ENCODE peak calls at places on chromosome 5, in four cellular contexts. Y, C, N and M are unnamed samples.

GRCh38 chr5:71528206-71528605 is 58.9 kb upstream of the MCCC2 start:
- DNase-seq in Y (no peak), C (no peak), N (no peak), M (no peak)

GRCh38 chr5:76942581-76942980 is 10.3 kb upstream of the CRHBP start:
- DNase-seq in N (no peak), Y (no peak), C (peak), M (no peak)

GRCh38 chr5:56900858-56901578 is 8.4 kb upstream of the SETD9 start:
- DNase-seq in N (peak), Y (no peak), C (peak), M (peak)

GRCh38 chr5:138809391-138809790 is 56.2 kb downstream of the CTNNA1 start:
- DNase-seq in Y (no peak), C (peak), N (no peak), M (no peak)

GRCh38 chr5:10467281-10468198 is 25.9 kb downstream of the ROPN1L start:
- DNase-seq in C (peak), N (no peak), Y (no peak), M (no peak)

GRCh38 chr5:54659651-54660050 is 142.1 kb downstream of the SNX18 start:
- DNase-seq in N (no peak), C (peak), Y (no peak), M (no peak)

GRCh38 chr5:35999547-35999946 is 8.4 kb upstream of the UGT3A1 start:
- DNase-seq in Y (no peak), N (no peak), C (no peak), M (no peak)

GRCh38 chr5:72597456-72597948 is 90.3 kb upstream of the ZNF366 start:
- DNase-seq in N (no peak), Y (no peak), C (peak), M (peak)

GRCh38 chr5:156481741-156482140 is 154.8 kb downstream of the SGCD start:
- DNase-seq in C (no peak), Y (no peak), N (no peak), M (no peak)

GRCh38 chr5:136169218-136169617 is 23.7 kb downstream of the SMIM32 start:
- DNase-seq in N (no peak), C (no peak), Y (no peak), M (no peak)

GRCh38 chr5:180555168-180555921 is 36.0 kb downstream of the SCGB3A1 start:
- DNase-seq in N (no peak), Y (no peak), C (peak), M (no peak)

GRCh38 chr5:181243521-181244307 is at the start of gene RACK1:
- DNase-seq in Y (peak), N (peak), C (peak), M (peak)

GRCh38 chr5:171080151-171080938 is 218.5 kb downstream of the RANBP17 start:
- DNase-seq in N (no peak), C (no peak), Y (no peak), M (no peak)

GRCh38 chr5:122099060-122099790 is 21.2 kb upstream of the LOX start:
- DNase-seq in Y (no peak), C (peak), N (no peak), M (no peak)

GRCh38 chr5:3904584-3904983 is 309.0 kb downstream of the IRX1 start:
- DNase-seq in N (no peak), Y (no peak), C (no peak), M (no peak)

GRCh38 chr5:64140018-64140417 is 25.6 kb upstream of the RNF180 start:
- DNase-seq in C (no peak), Y (no peak), N (no peak), M (no peak)

GRCh38 chr5:172877496-172878260 is 43.6 kb downstream of the ERGIC1 start:
- DNase-seq in C (no peak), Y (no peak), N (no peak), M (no peak)

GRCh38 chr5:138650196-138650595 is 75.0 kb upstream of the HSPA9 start:
- DNase-seq in N (peak), C (no peak), Y (no peak), M (no peak)

GRCh38 chr5:167623354-167623753 is 668.1 kb upstream of the WWC1 start:
- DNase-seq in C (no peak), Y (no peak), N (no peak), M (no peak)

GRCh38 chr5:138305797-138306196 is 25.8 kb downstream of the CDC25C start:
- DNase-seq in N (peak), Y (no peak), C (no peak), M (no peak)

GRCh38 chr5:136246122-136246521 is 53.2 kb upstream of the SMIM32 start:
- DNase-seq in C (no peak), Y (no peak), N (no peak), M (no peak)

GRCh38 chr5:158910782-158911692 is 188.7 kb downstream of the EBF1 start:
- DNase-seq in C (no peak), N (peak), Y (no peak), M (no peak)

GRCh38 chr5:69415584-69415958 is 655 bp downstream of the MARVELD2 start:
- DNase-seq in C (no peak), N (no peak), Y (peak), M (peak)

GRCh38 chr5:167389537-167389936 is 901.9 kb upstream of the WWC1 start:
- DNase-seq in Y (no peak), N (no peak), C (no peak), M (no peak)

GRCh38 chr5:134813827-134814226 is 31.9 kb upstream of the C5orf24 start:
- DNase-seq in N (peak), Y (no peak), C (no peak), M (no peak)

GRCh38 chr5:153770066-153770465 is 268.6 kb downstream of the FAM114A2 start:
- DNase-seq in C (no peak), N (no peak), Y (no peak), M (no peak)

GRCh38 chr5:58066557-58066956 is 393.3 kb downstream of the PLK2 start:
- DNase-seq in Y (no peak), C (no peak), N (no peak), M (no peak)

GRCh38 chr5:43041131-43041668 is 1.1 kb upstream of the ANXA2R start:
- DNase-seq in C (no peak), Y (peak), N (peak), M (no peak)

GRCh38 chr5:116546743-116547124 is 27.9 kb downstream of the SEMA6A start:
- DNase-seq in C (no peak), N (no peak), Y (no peak), M (no peak)

GRCh38 chr5:135094339-135095051 is 60.5 kb upstream of the PITX1 start:
- DNase-seq in N (no peak), Y (no peak), C (no peak), M (no peak)

GRCh38 chr5:173329370-173330150 is 1.3 kb upstream of the STC2 start:
- DNase-seq in N (peak), C (no peak), Y (no peak), M (peak)

GRCh38 chr5:100142607-100143006 is 392.6 kb upstream of the FAM174A start:
- DNase-seq in Y (no peak), N (no peak), C (no peak), M (no peak)

DNA sequence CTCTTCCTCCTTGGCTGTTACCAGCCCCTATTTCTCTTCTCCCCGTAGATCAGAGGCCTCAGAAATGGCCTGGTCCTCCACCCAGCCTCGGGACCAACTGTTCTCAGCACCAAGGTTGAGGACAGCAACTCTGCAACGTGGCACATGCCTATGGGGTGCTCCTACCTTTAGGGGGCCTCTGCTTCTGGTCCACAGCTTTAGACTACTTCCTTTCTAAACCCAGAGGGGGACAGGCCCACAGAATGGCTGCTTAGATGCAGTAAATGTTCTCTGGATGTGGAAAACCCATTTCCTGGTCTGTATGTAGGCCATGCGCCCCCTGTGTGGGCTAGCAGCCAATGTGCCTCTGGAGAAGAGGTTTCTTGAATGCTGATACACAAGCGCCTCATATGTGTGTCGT is 68.4 kb downstream of the NRG2 start:
- DNase-seq in C (no peak), Y (no peak), N (no peak), M (no peak)
- TF ChIP-seq CTCF in C (no peak), Y (no peak), N (no peak), M (no peak)

DNA sequence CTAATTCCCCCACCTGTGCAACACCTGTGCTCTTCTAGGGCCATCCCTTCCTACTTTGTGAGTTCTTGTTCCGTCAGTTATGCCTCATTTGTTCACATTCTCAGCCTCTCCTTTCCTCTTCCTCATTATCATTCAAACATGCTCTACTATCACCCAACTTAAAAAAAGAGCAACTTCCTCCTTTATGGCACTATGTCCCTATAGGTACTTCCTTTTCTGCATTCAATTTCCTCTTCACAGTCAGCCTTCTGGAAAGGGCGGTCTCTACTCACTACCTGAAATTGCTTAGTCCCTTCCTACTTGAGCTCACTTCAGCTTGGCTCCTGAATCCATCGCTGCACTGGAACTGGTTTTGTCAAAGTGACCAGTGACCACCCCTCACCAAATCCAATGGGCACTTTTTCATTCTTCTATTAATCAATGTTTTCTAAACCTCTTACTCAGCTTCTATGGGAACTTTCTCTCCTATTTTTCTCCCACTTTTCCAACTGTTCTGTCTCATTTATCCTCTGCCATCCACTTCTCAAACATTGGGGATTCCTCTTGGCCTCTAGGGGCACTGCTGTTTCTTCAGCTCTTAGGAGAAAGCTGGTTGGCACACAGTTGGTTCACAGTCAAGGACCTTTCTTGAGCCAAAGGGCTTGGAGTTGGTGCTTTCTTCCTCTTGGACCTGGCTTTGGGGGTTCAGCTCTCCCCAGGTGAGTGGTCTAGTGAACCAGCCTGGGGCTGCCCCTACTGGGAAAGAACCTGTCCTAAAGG is 112.0 kb upstream of the LHFPL2 start:
- DNase-seq in C (no peak), Y (no peak), N (peak), M (no peak)
- TF ChIP-seq CTCF in C (peak), Y (no peak), N (peak), M (no peak)

GRCh38 chr5:33184367-33184766 is 256.4 kb upstream of the TARS1 start:
- DNase-seq in Y (no peak), N (no peak), C (no peak), M (no peak)

DNA sequence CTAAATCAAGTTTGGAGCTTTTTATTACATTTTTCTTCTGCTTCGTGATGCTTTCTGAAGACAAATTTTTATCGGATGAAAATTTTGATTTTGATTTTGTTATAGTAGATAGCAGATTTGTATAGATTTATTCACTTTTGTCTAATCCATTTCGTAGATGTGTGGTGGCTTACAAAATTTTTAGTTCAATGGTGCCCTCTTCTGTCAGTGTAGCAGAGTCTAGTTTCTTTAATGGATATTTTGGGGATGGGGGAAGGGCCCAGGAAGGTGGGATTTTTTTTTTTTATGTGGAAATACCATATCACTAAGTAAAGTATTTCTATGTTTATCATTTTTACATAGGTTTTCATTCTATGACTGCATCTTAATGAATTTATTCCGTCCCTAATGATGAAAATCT is 259.9 kb upstream of the TARS1 start:
- DNase-seq in N (no peak), C (peak), Y (no peak), M (peak)
- TF ChIP-seq CTCF in N (no peak), C (peak), Y (peak), M (no peak)

GRCh38 chr5:91010090-91010489 is 373.0 kb downstream of the ARRDC3 start:
- DNase-seq in C (no peak), Y (no peak), N (no peak), M (no peak)

GRCh38 chr5:91007780-91008402 is 375.2 kb downstream of the ARRDC3 start:
- DNase-seq in N (no peak), Y (no peak), C (no peak), M (no peak)

GRCh38 chr5:91011029-91011428 is 372.1 kb downstream of the ARRDC3 start:
- DNase-seq in C (no peak), N (no peak), Y (no peak), M (no peak)

GRCh38 chr5:91006708-91007107 is 376.4 kb downstream of the ARRDC3 start:
- DNase-seq in Y (no peak), N (no peak), C (no peak), M (no peak)

DNA sequence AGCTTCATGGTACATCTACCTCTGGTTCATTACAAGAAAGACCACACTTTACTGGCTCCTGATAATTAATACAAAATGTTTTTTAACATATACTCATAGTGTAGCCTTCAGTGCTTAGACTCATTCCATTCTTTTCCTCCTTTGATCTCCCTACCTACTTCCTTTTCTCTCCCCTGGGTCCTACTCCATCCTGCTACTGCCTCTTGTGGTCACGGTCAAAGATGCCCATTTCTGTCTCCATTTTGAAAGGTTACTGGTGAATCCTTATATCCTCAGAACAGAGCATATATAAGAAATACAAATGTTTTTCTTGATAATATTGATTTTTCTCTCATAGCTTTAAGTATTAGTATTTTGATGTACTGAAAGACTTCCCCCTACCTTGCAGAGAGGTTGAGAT is 375.9 kb downstream of the ARRDC3 start:
- DNase-seq in C (no peak), N (no peak), Y (no peak), M (no peak)
- TF ChIP-seq CTCF in C (no peak), N (peak), Y (no peak), M (no peak)

DNA sequence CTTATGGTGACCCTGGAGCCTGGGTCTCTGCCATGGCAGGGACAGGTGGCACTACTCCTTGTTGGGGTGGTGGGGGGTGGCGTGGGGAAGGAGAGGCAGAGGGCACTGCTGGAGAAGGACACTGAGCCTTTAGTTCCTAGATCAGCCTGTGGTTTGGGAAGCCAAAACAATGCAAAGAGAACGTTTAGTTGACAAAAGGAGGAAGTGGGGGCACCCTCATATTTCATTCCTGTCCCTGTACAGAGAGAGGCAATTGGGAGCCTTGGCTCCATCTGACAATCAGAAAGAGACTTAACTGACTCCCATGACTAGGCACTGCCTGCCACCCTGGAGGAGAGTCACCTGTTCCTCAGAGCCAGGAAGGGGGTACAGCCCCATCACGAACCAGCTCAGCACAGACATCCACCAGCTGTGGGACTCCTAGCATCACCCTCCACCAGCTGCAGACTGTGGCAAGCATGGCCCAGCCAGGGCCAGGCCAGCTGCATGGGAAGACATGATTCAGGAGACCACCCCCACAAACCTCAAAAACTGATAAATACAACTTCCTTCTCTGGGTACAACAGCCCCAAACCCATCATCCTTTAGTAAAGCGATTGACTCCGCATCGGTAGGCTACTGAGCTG is 257.5 kb downstream of the HSPA4 start:
- DNase-seq in C (no peak), N (no peak), Y (no peak), M (no peak)
- TF ChIP-seq CTCF in C (no peak), N (no peak), Y (no peak), M (no peak)

GRCh38 chr5:86507574-86507973 is 110.2 kb upstream of the COX7C start:
- DNase-seq in N (no peak), C (no peak), Y (no peak), M (no peak)
- TF ChIP-seq CTCF in N (no peak), C (no peak), Y (no peak), M (no peak)

GRCh38 chr5:74684900-74685851 is at the start of gene HEXB:
- DNase-seq in Y (peak), N (peak), C (peak), M (peak)
- TF ChIP-seq CTCF in Y (peak), N (no peak), C (no peak), M (no peak)

DNA sequence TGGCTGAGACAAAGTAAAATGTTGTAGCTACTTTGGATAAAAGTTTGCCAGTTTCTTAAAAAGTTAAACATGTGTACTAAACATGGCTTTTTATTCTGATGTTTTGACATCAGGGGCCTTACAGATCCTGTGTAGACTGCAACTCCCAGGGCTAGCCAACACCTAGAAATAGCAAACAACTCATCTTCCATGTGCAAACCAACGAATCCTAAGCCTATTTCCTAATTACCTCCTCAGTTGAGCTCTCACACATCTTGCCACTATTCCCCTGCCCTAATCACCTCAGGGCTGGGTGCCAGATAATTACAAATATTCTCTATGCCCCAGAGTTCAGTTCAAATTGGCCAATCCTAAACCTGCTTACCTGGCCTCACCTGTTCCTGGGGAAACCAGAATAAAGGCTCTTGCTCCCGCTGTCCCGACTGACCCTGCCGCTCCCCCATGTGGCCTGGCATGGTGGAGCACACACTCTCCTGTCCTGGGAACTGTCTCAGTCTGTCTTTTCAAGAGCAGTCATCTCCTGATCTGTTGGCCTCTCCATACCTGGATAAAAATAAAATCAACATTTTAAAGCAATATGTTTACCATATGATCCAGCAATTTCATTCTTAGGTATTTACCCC is 37.1 kb upstream of the FAM169A start:
- DNase-seq in N (peak), C (no peak), Y (peak), M (peak)
- TF ChIP-seq CTCF in N (peak), C (peak), Y (peak), M (peak)

GRCh38 chr5:34915856-34916192 is 313 bp downstream of the BRIX1 start:
- DNase-seq in C (no peak), N (peak), Y (no peak), M (no peak)

GRCh38 chr5:34918025-34918424 is 2.5 kb downstream of the BRIX1 start:
- DNase-seq in C (no peak), N (no peak), Y (no peak), M (no peak)

GRCh38 chr5:34915139-34915855 is at the start of the genes BRIX1 and RAD1:
- DNase-seq in C (peak), Y (peak), N (peak), M (peak)

GRCh38 chr5:34916518-34916917 is 1.0 kb downstream of the BRIX1 start:
- DNase-seq in Y (no peak), N (no peak), C (no peak), M (no peak)

DNA sequence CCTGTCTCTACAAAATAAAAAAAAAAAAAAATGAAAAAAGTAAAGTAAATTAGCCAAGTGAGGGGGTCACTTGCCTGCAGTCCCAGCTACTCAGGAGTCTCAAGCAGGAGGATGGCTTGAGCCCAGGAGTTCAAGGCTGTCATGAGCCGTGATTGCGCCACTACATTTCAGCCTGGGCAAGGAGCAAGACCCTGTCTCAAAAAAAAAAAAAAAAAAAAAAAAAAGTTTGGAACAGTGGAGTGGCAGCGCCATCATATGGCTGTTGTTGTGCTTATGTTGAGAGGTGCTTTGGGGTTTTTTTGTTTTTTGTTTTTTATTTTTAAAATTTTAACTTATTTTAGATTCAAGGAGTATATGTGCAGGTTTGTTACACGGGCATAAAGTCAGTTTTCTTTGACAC is 3.6 kb downstream of the BRIX1 start:
- DNase-seq in N (no peak), Y (no peak), C (no peak), M (no peak)
- TF ChIP-seq CTCF in N (peak), Y (no peak), C (peak), M (no peak)